ENCODE peak calls at places on chromosomes 7 and 10, in six cellular contexts. T is colonic mucosa, L is lower lobe of right lung, V is PC-3, A is GM23248, U is heart right ventricle. K is an unnamed sample.

GRCh38 chr7:111083423-111083822 is 7.5 kb upstream of the LRRN3 start:
- DNase-seq in T (no peak), L (no peak), V (no peak), A (peak; percentile 71), U (no peak), K (no peak)

GRCh38 chr10:3093996-3094395 is 26.6 kb downstream of the PFKP start:
- DNase-seq in T (no peak), L (no peak), V (no peak), A (no peak), U (no peak), K (no peak)

GRCh38 chr10:44967596-44967995 is 8.0 kb downstream of the RASSF4 start:
- DNase-seq in T (peak; percentile 20), L (no peak), V (no peak), A (no peak), U (no peak), K (no peak)

GRCh38 chr10:132373241-132373955 is 23.6 kb upstream of the PWWP2B start:
- DNase-seq in T (no peak), L (peak; percentile 37), V (no peak), A (no peak), U (no peak), K (no peak)

GRCh38 chr7:13850185-13850752 is 139.2 kb downstream of the ETV1 start:
- DNase-seq in T (peak; percentile 31), L (no peak), V (peak; percentile 97), A (peak; percentile 99), U (no peak), K (no peak)

GRCh38 chr10:61140765-61141392 is 196.9 kb upstream of the RHOBTB1 start:
- DNase-seq in T (no peak), L (no peak), V (peak; percentile 96), A (peak; percentile 73), U (peak; percentile 40), K (no peak)

GRCh38 chr7:44694326-44694725 is 54.3 kb upstream of the ZMIZ2 start:
- DNase-seq in T (no peak), L (peak; percentile 23), V (no peak), A (no peak), U (no peak), K (no peak)

GRCh38 chr7:66500087-66500486 is 128.6 kb upstream of the KCTD7 start:
- DNase-seq in T (no peak), L (no peak), V (no peak), A (no peak), U (no peak), K (no peak)

GRCh38 chr10:68536973-68537372 is 9.7 kb upstream of the SLC25A16 start:
- DNase-seq in T (no peak), L (no peak), V (no peak), A (no peak), U (no peak), K (no peak)

GRCh38 chr10:99742701-99743100 is 10.7 kb downstream of the CUTC start:
- DNase-seq in T (no peak), L (no peak), V (peak; percentile 46), A (peak; percentile 79), U (no peak), K (no peak)

GRCh38 chr10:95374597-95375209 is 83.9 kb upstream of the PDLIM1 start:
- DNase-seq in T (peak; percentile 83), L (peak; percentile 72), V (peak; percentile 82), A (peak; percentile 80), U (peak; percentile 86), K (peak; percentile 42)

GRCh38 chr10:18594574-18595156 is 56.7 kb downstream of the NSUN6 start:
- DNase-seq in T (no peak), L (no peak), V (peak; percentile 27), A (no peak), U (no peak), K (no peak)

GRCh38 chr10:11773777-11774441 is 31.7 kb downstream of the ECHDC3 start:
- DNase-seq in T (no peak), L (no peak), V (no peak), A (no peak), U (no peak), K (no peak)

GRCh38 chr7:138785587-138786437 is 12.0 kb upstream of the TMEM213 start:
- DNase-seq in T (no peak), L (no peak), V (peak; percentile 25), A (peak; percentile 47), U (no peak), K (no peak)

GRCh38 chr7:102061981-102062390 is 224.7 kb upstream of the SH2B2 start:
- DNase-seq in T (no peak), L (peak; percentile 68), V (no peak), A (no peak), U (no peak), K (no peak)

GRCh38 chr10:43314626-43315025 is 47.8 kb upstream of the RASGEF1A start:
- DNase-seq in T (no peak), L (no peak), V (no peak), A (no peak), U (no peak), K (no peak)

GRCh38 chr10:49404321-49404878 is 8.5 kb upstream of the DRGX start:
- DNase-seq in T (no peak), L (no peak), V (no peak), A (no peak), U (no peak), K (no peak)

GRCh38 chr10:81071087-81071796 is 533.5 kb downstream of the SH2D4B start:
- DNase-seq in T (no peak), L (no peak), V (no peak), A (no peak), U (no peak), K (no peak)

GRCh38 chr7:120421151-120421651 is 148.2 kb downstream of the KCND2 start:
- DNase-seq in T (no peak), L (no peak), V (no peak), A (no peak), U (no peak), K (no peak)

GRCh38 chr10:12444981-12445700 is 95.8 kb downstream of the CAMK1D start:
- DNase-seq in T (peak; percentile 54), L (no peak), V (no peak), A (no peak), U (no peak), K (no peak)

GRCh38 chr10:14699482-14699881 is 75.2 kb downstream of the FAM107B start:
- DNase-seq in T (no peak), L (no peak), V (no peak), A (no peak), U (no peak), K (no peak)

GRCh38 chr7:70042533-70042932 is 444.3 kb downstream of the AUTS2 start:
- DNase-seq in T (no peak), L (no peak), V (no peak), A (peak; percentile 59), U (no peak), K (no peak)

GRCh38 chr10:71238626-71239025 is 26.3 kb downstream of the UNC5B start:
- DNase-seq in T (no peak), L (no peak), V (no peak), A (no peak), U (no peak), K (no peak)

DNA sequence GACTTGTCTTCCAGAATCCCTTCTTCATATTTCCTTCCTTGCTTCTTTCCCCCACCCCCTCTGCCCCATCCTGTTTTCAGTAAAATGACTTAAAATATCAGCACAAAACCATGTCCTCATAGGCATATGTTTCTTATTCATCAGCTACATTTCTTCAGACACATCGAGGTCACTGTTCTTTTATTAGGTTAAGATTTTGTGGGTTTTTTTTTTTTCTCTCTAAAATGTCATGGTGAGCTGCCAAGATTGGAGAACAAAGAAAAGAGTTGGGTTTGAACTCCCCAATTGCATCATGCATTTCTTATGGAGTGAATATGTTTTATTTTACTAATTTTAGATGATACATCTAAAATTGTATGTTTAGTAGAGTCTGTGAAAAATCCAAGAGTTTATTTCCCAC is 35.8 kb downstream of the LAMB4 start:
- DNase-seq in T (no peak), L (no peak), V (no peak), A (peak; percentile 84), U (no peak), K (no peak)
- H3K27ac ChIP-seq in T (peak overlapping the region; percentile 60), L (peak overlapping the region; percentile 61), V (no peak overlapping the region), A (peak overlapping the region; percentile 91), U (peak overlapping the region; percentile 74), K (no peak overlapping the region)

GRCh38 chr7:5627745-5628547 is 153.5 kb downstream of the RNF216 start:
- DNase-seq in T (no peak), L (no peak), V (no peak), A (no peak), U (no peak), K (no peak)

GRCh38 chr7:5631185-5631584 is 150.3 kb downstream of the RNF216 start:
- DNase-seq in T (no peak), L (no peak), V (no peak), A (no peak), U (no peak), K (no peak)

GRCh38 chr7:5629941-5630340 is 151.5 kb downstream of the RNF216 start:
- DNase-seq in T (no peak), L (no peak), V (peak; percentile 85), A (peak; percentile 96), U (no peak), K (no peak)

GRCh38 chr7:5631752-5632151 is 149.7 kb downstream of the RNF216 start:
- DNase-seq in T (no peak), L (no peak), V (no peak), A (no peak), U (no peak), K (no peak)

DNA sequence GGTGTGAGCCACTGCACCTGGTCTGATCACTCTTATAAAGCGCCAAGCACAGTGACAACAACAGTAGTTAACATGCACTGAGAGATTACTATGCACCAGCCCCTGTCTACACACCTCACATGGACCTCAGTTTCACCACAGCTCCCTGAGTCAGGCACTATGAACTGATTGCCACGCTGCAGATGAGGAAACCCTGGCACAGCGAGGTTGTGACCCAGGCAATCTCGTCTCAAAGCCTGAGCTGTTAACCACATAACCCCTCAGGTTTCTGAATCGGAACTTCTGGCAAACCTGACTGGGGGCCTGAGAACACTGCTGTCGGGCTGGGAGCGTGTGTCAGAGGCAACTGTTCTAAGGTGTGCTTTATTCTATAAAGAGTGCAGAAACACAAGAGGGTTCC is 150.8 kb downstream of the RNF216 start:
- DNase-seq in T (no peak), L (no peak), V (no peak), A (peak; percentile 77), U (no peak), K (no peak)
- H3K4me1 ChIP-seq in T (peaks cover 16% of the 10 kb centered on the region), L (peaks cover 55% of the 10 kb centered on the region), V (peaks cover 11% of the 10 kb centered on the region), A (peaks cover 52% of the 10 kb centered on the region), U (peaks cover 17% of the 10 kb centered on the region), K (peaks cover 66% of the 10 kb centered on the region)

GRCh38 chr7:116139007-116139406 is 71.3 kb upstream of the TES start:
- DNase-seq in T (no peak), L (no peak), V (peak; percentile 64), A (peak; percentile 32), U (no peak), K (no peak)
- H3K4me3 ChIP-seq in T (no peak overlapping the region), L (no peak overlapping the region), V (no peak overlapping the region), A (no peak overlapping the region), U (no peak overlapping the region), K (no peak overlapping the region)

DNA sequence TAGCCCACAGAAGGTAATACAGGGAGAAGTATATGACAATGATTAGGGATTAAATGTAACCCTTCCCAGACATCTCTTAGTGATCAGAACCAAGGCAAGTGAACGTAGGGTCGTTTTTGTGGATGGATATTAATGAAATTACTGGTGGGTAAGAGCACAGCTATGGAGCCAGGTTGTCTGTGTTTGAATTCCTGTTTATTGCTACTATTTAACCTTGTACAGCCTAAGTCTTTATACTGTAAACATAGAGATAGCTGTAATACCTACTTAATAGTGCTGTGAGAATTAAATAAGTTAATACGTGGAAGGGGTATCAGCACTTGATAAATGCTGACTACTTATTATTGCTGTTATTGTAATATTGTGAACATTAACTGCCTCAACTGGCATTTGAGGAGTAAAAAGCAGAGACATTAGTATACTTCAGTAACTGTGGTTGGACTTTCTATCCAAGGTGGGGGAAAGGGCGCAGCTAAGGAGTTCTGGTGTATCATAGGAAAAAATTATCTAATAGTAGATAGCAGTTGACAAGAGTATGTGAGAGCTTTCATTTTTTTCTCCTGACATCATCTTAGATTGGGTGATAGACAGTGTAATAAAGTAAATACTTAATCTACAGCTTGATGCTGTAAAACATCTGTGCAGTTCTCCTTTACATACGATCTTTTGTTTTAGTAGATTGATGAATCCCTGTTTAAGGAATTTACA is 68.8 kb downstream of the PHTF2 start:
- DNase-seq in T (no peak), L (no peak), V (peak; percentile 5), A (no peak), U (no peak), K (no peak)
- H3K27ac ChIP-seq in T (no peak overlapping the region), L (no peak overlapping the region), V (no peak overlapping the region), A (peak overlapping the region; percentile 41), U (no peak overlapping the region), K (no peak overlapping the region)

K was measured in thoracic aorta.